ENCODE peak calls at places on chromosomes 2 and 18, in five cellular contexts. K is transverse colon, T is heart left ventricle, N is lower leg skin, S is adrenal gland. Y is an unnamed sample.

GRCh38 chr2:3638456-3638810 is 19.6 kb upstream of the ALLC start:
- DNase-seq in K (no peak), T (peak), N (no peak), S (no peak), Y (no peak)

GRCh38 chr2:143878131-143878530 is 641.8 kb downstream of the ZEB2 start:
- DNase-seq in K (no peak), T (no peak), N (no peak), S (no peak), Y (no peak)

GRCh38 chr2:167420261-167420660 is 532.0 kb downstream of the XIRP2 start:
- DNase-seq in K (no peak), T (no peak), N (no peak), S (no peak), Y (no peak)

GRCh38 chr2:32680937-32681336 is 53.1 kb downstream of the TTC27 start:
- DNase-seq in K (no peak), T (no peak), N (no peak), S (no peak), Y (no peak)

GRCh38 chr2:36453652-36454051 is 98.1 kb downstream of the CRIM1 start:
- DNase-seq in K (no peak), T (no peak), N (no peak), S (no peak), Y (no peak)

GRCh38 chr2:230877737-230878598 is 13.2 kb downstream of the ITM2C start:
- DNase-seq in K (peak), T (peak), N (no peak), S (peak), Y (peak)

GRCh38 chr18:32373995-32374394 is 96.7 kb downstream of the GAREM1 start:
- DNase-seq in K (peak), T (no peak), N (no peak), S (peak), Y (no peak)

GRCh38 chr18:75581336-75582121 is 154.0 kb upstream of the SMIM21 start:
- DNase-seq in K (no peak), T (no peak), N (no peak), S (no peak), Y (no peak)

GRCh38 chr2:23801396-23801795 is 125.5 kb downstream of the ATAD2B start:
- DNase-seq in K (no peak), T (no peak), N (no peak), S (no peak), Y (peak)

GRCh38 chr18:63253428-63254372 is 65.9 kb downstream of the BCL2 start:
- DNase-seq in K (no peak), T (no peak), N (no peak), S (no peak), Y (no peak)

GRCh38 chr2:85237849-85238570 is 89.8 kb downstream of the TGOLN2 start:
- DNase-seq in K (no peak), T (no peak), N (no peak), S (no peak), Y (no peak)

GRCh38 chr18:49898421-49898820 is 85.1 kb upstream of the ACAA2 start:
- DNase-seq in K (peak), T (no peak), N (no peak), S (peak), Y (peak)

GRCh38 chr18:62999392-62999791 is 284.1 kb downstream of the PHLPP1 start:
- DNase-seq in K (peak), T (no peak), N (peak), S (peak), Y (no peak)

DNA sequence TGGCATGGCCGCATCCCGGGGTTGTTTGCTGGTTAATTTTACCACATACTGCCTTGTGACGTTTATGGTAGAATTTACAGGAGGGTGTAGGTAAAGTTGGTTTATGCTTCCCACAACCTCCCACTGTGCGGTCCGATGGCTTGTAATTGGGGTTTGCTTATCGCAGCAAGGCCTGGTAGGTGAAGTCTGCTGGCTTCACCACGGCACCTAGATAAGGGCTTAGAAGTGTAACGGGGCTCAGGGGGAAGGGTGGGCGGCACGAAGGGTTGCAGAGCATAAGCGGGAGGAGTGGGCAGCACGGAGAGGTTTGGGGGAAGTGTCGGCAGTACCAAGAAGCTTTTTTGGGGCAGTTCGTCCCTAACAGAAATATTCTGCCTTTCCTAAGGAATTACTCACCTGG is 39.0 kb upstream of the TMEM131 start:
- DNase-seq in K (no peak), T (no peak), N (no peak), S (no peak), Y (no peak)
- TF ChIP-seq POLR2A in K (no peak), T (no peak), N (no peak), S (no peak), Y (no peak)

GRCh38 chr2:186554850-186555785 is 34.7 kb upstream of the ITGAV start:
- DNase-seq in K (no peak), T (no peak), N (no peak), S (no peak), Y (peak)
- TF ChIP-seq POLR2A in K (no peak), T (no peak), N (no peak), S (no peak), Y (no peak)

DNA sequence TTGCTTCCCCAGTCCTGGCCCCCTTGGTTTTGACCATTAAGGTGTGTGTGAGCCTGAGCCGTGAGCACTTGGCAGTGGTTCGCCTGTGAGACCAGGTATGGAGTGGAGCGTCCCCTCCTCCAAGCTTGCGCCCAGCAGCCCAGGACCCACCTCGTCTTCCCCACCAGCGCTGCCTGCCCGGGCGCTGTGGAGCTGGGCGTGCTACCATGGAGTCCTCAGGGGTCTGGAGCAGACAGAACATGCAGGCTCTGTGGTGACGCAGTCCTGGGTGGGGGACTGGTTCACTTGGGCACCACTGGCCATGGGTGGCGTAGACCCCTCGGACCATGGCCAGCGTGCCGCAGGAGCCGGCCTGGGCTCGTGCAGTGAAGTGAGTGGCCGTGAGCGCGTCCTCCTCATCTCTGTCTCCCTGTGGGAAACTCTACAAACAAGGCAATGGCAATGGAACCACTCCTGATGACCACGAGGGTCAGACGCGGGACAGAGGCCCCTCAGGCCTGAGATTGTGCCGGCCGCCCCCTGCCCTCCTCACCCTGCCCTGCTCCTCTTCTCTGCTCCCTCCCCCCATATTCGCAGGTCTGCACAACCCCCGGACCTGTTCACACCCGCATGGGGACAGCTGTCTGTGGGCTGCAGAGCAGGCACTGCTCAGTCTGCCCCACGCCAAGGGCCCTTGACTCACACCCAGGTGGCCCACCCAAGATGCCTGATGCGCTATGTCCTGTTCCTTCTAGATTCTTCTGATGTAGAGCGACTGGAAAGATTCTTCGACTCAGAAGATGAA is 15.0 kb downstream of the DTYMK start:
- DNase-seq in K (no peak), T (no peak), N (no peak), S (no peak), Y (no peak)
- TF ChIP-seq POLR2A in K (no peak), T (no peak), N (no peak), S (no peak), Y (no peak)

GRCh38 chr2:20447437-20448245 is 767 bp downstream of the RHOB start:
- DNase-seq in K (peak), T (peak), N (peak), S (peak), Y (peak)

GRCh38 chr2:20448246-20449046 is 1.6 kb downstream of the RHOB start:
- DNase-seq in K (no peak), T (no peak), N (no peak), S (no peak), Y (no peak)

GRCh38 chr2:20450201-20451108 is 3.6 kb downstream of the RHOB start:
- DNase-seq in K (peak), T (no peak), N (peak), S (peak), Y (no peak)

GRCh38 chr2:20451346-20451745 is 4.5 kb downstream of the RHOB start:
- DNase-seq in K (no peak), T (no peak), N (no peak), S (no peak), Y (no peak)

DNA sequence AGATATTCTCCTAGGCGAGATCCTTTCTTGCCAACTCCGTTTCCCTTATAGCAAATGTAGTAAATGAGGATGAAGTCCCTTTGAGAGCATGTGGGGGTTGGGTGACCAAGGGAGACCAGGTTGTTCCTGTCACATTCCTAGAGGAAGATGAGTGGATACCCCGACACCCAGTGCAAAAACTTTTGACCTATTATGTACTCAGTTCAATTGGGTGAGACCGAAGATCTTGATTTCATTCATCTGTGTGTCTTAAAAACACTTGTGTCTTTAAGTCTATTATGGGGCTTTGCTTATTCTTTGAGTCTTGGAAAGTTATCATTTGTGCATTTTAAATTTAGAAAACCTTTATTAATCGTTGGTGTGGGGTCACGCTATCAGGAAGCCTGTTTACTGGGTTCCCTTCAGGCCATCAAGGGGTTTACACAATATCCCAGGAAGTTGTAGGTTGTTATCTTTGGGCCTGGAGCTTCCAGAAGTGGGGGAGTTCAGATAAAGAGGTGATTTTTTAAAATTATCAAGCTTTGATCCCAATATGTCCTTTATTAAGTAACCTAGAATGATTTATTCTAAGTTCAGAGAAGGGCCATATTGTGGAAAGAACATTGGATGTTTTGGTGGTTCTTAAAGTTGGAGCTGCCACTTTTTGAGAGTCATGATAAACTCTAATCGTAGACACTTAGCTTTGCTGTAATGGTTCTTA is 2.8 kb downstream of the RHOB start:
- DNase-seq in K (no peak), T (no peak), N (no peak), S (peak), Y (no peak)
- TF ChIP-seq POLR2A in K (no peak), T (no peak), N (no peak), S (peak), Y (no peak)

GRCh38 chr2:134448650-134449049 is 194.8 kb downstream of the MGAT5 start:
- DNase-seq in K (no peak), T (no peak), N (no peak), S (no peak), Y (no peak)

GRCh38 chr2:134445981-134446380 is 192.1 kb downstream of the MGAT5 start:
- DNase-seq in K (no peak), T (no peak), N (no peak), S (no peak), Y (no peak)

GRCh38 chr2:134447669-134448068 is 193.8 kb downstream of the MGAT5 start:
- DNase-seq in K (no peak), T (no peak), N (no peak), S (no peak), Y (no peak)

GRCh38 chr2:134445116-134445515 is 191.2 kb downstream of the MGAT5 start:
- DNase-seq in K (no peak), T (no peak), N (no peak), S (no peak), Y (no peak)

DNA sequence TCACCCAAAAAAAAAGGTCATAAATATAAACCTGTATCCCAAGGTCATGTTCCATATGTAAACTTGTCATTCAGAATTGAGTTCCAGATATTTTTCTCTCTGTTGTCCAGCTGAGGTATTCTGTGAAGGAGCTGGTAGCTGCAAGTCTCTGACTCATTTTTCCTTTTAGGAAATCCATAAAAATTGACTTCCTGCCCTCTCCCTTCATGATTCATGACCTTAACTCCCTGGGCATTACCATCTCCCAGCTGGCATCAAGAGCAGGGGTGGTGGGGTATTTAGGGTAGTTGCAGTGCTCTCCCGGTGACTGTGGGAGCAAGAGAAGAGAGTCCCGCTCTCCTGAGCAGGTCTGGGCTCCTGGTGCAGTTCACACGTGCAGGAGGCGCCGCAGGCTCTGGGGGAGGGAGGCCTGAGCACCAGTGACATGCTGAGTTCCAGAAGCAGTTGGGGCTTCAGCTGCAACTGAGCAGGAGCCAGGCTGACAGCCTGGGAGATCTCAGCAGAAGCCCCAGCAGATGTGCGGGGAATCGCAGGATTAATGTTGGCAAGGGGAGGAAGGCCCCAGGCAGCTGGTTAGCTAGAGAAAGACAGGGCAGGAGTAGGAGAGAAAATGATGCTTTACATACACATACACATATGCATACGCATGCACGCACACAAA is 192.7 kb downstream of the MGAT5 start:
- DNase-seq in K (no peak), T (no peak), N (no peak), S (no peak), Y (no peak)
- TF ChIP-seq POLR2A in K (no peak), T (no peak), N (no peak), S (no peak), Y (no peak)

DNA sequence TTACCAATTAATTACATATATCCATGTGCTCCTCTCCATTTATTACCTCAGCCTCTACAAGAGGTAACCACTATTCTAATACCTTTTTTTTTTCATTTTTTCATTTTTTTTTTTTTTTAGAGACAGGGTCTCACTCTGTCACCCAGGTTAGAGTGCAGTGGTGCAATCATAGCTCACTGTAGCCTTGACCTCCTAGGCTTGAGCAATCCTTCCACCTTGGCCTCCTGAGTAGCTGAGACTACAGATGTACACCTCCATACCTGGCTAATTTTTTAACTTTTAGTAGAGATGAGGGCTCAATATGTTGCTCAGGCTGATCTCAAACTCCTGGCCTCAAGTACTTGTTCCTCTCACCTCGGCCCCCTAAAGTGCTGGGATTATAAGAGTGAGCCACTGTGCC is 10.6 kb downstream of the PPIL3 start:
- DNase-seq in K (no peak), T (no peak), N (no peak), S (no peak), Y (no peak)
- TF ChIP-seq POLR2A in K (no peak), T (no peak), N (no peak), S (no peak), Y (no peak)